ENCODE peak calls at places on chromosomes 5 and 9, in four cellular contexts. N, J, K and E are unnamed samples.

GRCh38 chr5:38556115-38556598 is 289 bp downstream of the LIFR start:
- DNase-seq in N (no peak), J (no peak), K (no peak), E (no peak)

GRCh38 chr9:129671519-129671918 is 6.1 kb downstream of the PRRX2 start:
- DNase-seq in N (no peak), J (no peak), K (no peak), E (no peak)

GRCh38 chr5:149063901-149064478 is 1.1 kb upstream of the SH3TC2 start:
- DNase-seq in N (no peak), J (peak), K (no peak), E (no peak)

GRCh38 chr5:146047396-146047795 is 58.0 kb downstream of the PLAC8L1 start:
- DNase-seq in N (no peak), J (no peak), K (no peak), E (no peak)

GRCh38 chr5:137831526-137831925 is 36.1 kb upstream of the MYOT start:
- DNase-seq in N (no peak), J (no peak), K (no peak), E (no peak)

GRCh38 chr5:129379406-129379805 is 80.7 kb upstream of the ADAMTS19 start:
- DNase-seq in N (no peak), J (no peak), K (no peak), E (no peak)

GRCh38 chr9:20570756-20571155 is 51.5 kb downstream of the MLLT3 start:
- DNase-seq in N (no peak), J (peak), K (no peak), E (no peak)

GRCh38 chr9:126459546-126459945 is 132.9 kb downstream of the MVB12B start:
- DNase-seq in N (no peak), J (no peak), K (no peak), E (no peak)

GRCh38 chr5:150559701-150560100 is 51.8 kb downstream of the NDST1 start:
- DNase-seq in N (no peak), J (no peak), K (no peak), E (no peak)

GRCh38 chr5:17665836-17666235 is 31.6 kb downstream of the TAF11L14 start:
- DNase-seq in N (no peak), J (no peak), K (no peak), E (no peak)

GRCh38 chr5:173236531-173237501 is 1.8 kb upstream of the NKX2-5 start:
- DNase-seq in N (no peak), J (no peak), K (no peak), E (no peak)

GRCh38 chr5:159303286-159303685 is 27.0 kb downstream of the IL12B start:
- DNase-seq in N (no peak), J (no peak), K (no peak), E (no peak)

GRCh38 chr9:129609486-129610192 is 11.3 kb downstream of the C9orf50 start:
- DNase-seq in N (no peak), J (no peak), K (peak), E (no peak)

GRCh38 chr5:140143521-140144258 is 18.0 kb downstream of the IGIP start:
- DNase-seq in N (no peak), J (no peak), K (no peak), E (no peak)

GRCh38 chr9:113979713-113980086 is 98.4 kb downstream of the AMBP start:
- DNase-seq in N (no peak), J (no peak), K (no peak), E (no peak)

GRCh38 chr5:135135530-135136201 is 101.6 kb upstream of the PITX1 start:
- DNase-seq in N (no peak), J (no peak), K (peak), E (no peak)

GRCh38 chr5:56090793-56091460 is 96.2 kb upstream of the IL6ST start:
- DNase-seq in N (no peak), J (peak), K (no peak), E (no peak)

GRCh38 chr9:4700932-4701331 is 21.6 kb downstream of the CDC37L1 start:
- DNase-seq in N (no peak), J (no peak), K (no peak), E (no peak)
- TF ChIP-seq FOXM1 in N (no peak), J (no peak), K (no peak), E (no peak)

GRCh38 chr5:132814441-132815294 is 1.6 kb downstream of the SOWAHA start:
- DNase-seq in N (no peak), J (no peak), K (no peak), E (no peak)

GRCh38 chr5:132812123-132812948 is 766 bp upstream of the SOWAHA start:
- DNase-seq in N (no peak), J (no peak), K (no peak), E (no peak)

GRCh38 chr5:132813599-132814440 is 718 bp downstream of the SOWAHA start:
- DNase-seq in N (no peak), J (no peak), K (no peak), E (peak)

GRCh38 chr5:132815454-132815853 is 2.4 kb downstream of the SOWAHA start:
- DNase-seq in N (no peak), J (no peak), K (no peak), E (no peak)

DNA sequence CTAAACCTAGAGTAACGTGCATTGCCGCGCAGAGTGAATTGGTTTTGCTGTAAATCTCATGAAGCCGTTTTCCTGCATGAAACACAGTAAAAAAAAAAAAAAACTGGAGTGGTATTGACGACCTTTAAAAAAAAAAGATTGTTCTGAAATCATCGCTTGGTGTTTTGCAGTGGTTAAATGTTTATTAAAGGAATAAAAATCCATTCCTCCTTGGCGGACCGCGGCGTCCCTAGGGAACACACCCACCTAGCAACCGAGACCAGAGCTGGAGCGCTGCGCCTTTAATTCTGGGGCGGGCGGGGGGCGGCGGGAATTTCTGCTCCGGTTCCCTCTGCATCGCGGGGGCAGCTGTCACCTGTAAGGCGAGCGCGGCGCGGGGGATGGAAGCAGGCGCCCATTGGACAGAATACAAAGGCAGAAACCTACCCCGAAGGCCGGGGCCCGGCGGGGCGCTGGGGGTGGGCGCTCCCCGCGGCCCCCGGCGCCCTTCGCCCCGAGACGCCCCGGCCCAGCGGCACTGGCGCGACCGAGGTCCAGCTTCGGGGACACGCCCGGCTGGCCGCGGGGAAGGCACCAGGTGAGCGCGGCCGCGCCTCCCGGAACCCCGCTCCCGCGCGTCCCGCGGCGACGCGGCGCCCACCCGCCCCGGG is at the start of gene SOWAHA:
- DNase-seq in N (no peak), J (no peak), K (no peak), E (peak)
- TF ChIP-seq BHLHE40 in N (no peak), J (no peak), K (no peak), E (no peak)

GRCh38 chr5:132949151-132949550 is 14.3 kb downstream of the AFF4 start:
- DNase-seq in N (no peak), J (no peak), K (no peak), E (no peak)

GRCh38 chr5:132943362-132944022 is 19.9 kb downstream of the AFF4 start:
- DNase-seq in N (no peak), J (no peak), K (no peak), E (no peak)

GRCh38 chr5:132951858-132952257 is 11.6 kb downstream of the AFF4 start:
- DNase-seq in N (no peak), J (no peak), K (no peak), E (no peak)

GRCh38 chr5:132952829-132953228 is 10.6 kb downstream of the AFF4 start:
- DNase-seq in N (no peak), J (no peak), K (no peak), E (no peak)

GRCh38 chr5:132947661-132948060 is 15.8 kb downstream of the AFF4 start:
- DNase-seq in N (no peak), J (peak), K (no peak), E (no peak)
- TF ChIP-seq FOXM1 in N (no peak), J (no peak), K (no peak), E (no peak)

DNA sequence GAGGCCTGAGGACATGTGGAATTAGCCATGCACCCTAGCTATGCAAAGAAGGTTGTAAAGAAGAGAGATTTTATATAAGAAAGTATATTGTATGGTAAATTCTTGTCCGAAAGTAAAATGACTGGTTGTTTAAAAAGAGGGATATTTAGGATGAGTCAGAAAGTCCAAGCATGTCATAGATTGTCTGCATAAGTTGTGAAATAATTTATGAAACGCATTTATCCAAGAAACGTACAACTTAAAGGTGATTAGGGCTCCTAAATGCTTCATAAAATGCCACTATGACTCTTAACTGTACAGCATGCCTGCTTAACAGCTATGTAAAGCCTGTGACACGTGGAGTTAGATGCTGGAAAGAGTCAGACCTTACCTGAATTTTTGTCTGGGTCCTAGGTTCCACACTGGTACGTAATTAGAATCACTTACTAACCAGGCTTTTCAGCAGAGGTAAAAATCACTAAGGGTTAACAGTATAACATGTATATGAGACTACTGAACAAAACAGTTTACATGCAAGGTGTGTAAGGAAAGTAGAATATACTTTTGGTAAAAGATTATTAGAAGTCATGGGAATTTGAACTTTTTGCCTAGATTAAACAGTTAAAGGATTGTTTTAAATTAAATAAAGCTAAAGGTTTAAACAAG is 37.0 kb upstream of the ARL15 start:
- DNase-seq in N (no peak), J (no peak), K (peak), E (no peak)
- TF ChIP-seq BHLHE40 in N (no peak), J (no peak), K (no peak), E (no peak)

GRCh38 chr9:83406901-83407300 is 131.3 kb downstream of the FRMD3 start:
- DNase-seq in N (no peak), J (no peak), K (no peak), E (no peak)

GRCh38 chr9:83405674-83406255 is 132.4 kb downstream of the FRMD3 start:
- DNase-seq in N (no peak), J (no peak), K (no peak), E (no peak)

GRCh38 chr9:83401328-83401895 is 136.8 kb downstream of the FRMD3 start:
- DNase-seq in N (no peak), J (no peak), K (no peak), E (no peak)

GRCh38 chr9:83403864-83404263 is 134.3 kb downstream of the FRMD3 start:
- DNase-seq in N (no peak), J (no peak), K (no peak), E (no peak)
- TF ChIP-seq FOXM1 in N (no peak), J (no peak), K (no peak), E (no peak)

GRCh38 chr5:30436718-30437117 is 756.8 kb upstream of the CDH6 start:
- DNase-seq in N (no peak), J (no peak), K (no peak), E (no peak)

GRCh38 chr5:30438785-30439184 is 754.7 kb upstream of the CDH6 start:
- DNase-seq in N (no peak), J (no peak), K (no peak), E (no peak)
- TF ChIP-seq BHLHE40 in N (no peak), J (no peak), K (no peak), E (no peak)